ENCODE peak calls at places on chromosomes 11 and 22, in four cellular contexts. R is K562, L is IMR-90, G is GM12878. Y is an unnamed sample.

GRCh38 chr22:21450320-21450831 is 16.8 kb upstream of the TMEM191C start:
- DNase-seq in G (no peak), R (no peak), L (no peak), Y (no peak)

GRCh38 chr11:14119357-14119756 is 156.8 kb downstream of the SPON1 start:
- DNase-seq in R (no peak), G (no peak), L (no peak), Y (no peak)

GRCh38 chr11:17381156-17381555 is 7.3 kb downstream of the KCNJ11 start:
- DNase-seq in G (no peak), R (no peak), L (peak; percentile 62), Y (no peak)

GRCh38 chr11:132982769-132983168 is 549.5 kb downstream of the OPCML start:
- DNase-seq in R (no peak), L (no peak), G (no peak), Y (no peak)

GRCh38 chr11:124618863-124619262 is 3.8 kb upstream of the TBRG1 start:
- DNase-seq in L (no peak), G (no peak), R (no peak), Y (no peak)

GRCh38 chr22:35633520-35633919 is 14.7 kb upstream of the APOL6 start:
- DNase-seq in R (no peak), G (no peak), L (no peak), Y (no peak)

GRCh38 chr11:130673698-130674097 is 225.3 kb downstream of the ADAMTS15 start:
- DNase-seq in R (no peak), G (no peak), L (peak; percentile 12), Y (no peak)

GRCh38 chr22:18056161-18056666 is 21.6 kb upstream of the PEX26 start:
- DNase-seq in G (no peak), L (peak; percentile 76), R (no peak), Y (peak; percentile 41)

GRCh38 chr22:30337461-30337778 is 10.7 kb upstream of the TBC1D10A start:
- DNase-seq in G (no peak), R (no peak), L (no peak), Y (no peak)

GRCh38 chr11:30635401-30635989 is 49.3 kb upstream of the MPPED2 start:
- DNase-seq in R (no peak), G (no peak), L (peak; percentile 1), Y (peak; percentile 1)

DNA sequence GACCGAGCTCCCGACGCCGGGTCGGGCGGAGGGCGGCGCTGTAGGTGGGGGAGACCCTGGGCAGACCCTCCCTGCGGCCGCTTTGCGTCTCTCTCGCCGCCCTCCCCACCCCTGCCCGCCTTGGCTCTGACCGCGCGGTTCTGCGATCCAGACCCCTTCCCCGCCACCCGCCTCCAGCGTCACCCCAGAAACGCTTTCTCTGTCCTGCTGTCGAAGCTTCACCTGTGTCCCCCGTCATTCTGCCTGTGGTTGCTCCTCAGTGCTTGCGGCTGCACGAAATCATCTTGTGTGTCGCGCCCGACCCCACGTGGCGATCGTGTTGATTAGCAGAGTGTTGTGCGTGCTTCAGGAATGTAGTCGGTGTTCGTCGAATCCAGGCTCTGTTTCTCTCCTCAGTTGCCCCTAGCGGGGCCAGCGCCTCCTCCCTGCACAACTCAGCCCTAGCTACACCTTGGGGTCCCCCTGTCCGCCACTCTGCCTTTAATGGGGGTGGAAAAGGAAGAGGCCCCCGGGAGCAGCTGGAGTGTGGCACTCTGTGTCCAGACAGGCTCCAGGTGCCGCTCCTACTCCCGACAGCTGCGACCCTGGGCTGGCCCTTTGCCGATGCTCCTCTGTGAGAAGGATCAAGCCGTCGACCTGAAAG is 851 bp downstream of the PTDSS2 start:
- DNase-seq in G (no peak), R (peak; percentile 60), L (peak; percentile 66), Y (peak; percentile 71)
- TF ChIP-seq FOS in G (no peak), R (no peak), L (no peak), Y (no peak)

GRCh38 chr11:128157423-128158298 is 429.7 kb downstream of the ETS1 start:
- DNase-seq in G (peak; percentile 51), R (peak; percentile 22), L (peak; percentile 78), Y (peak; percentile 87)
- H3K27ac ChIP-seq in G (no peak overlapping the region), R (no peak overlapping the region), L (no peak overlapping the region), Y (peak overlapping the region; percentile 75)

DNA sequence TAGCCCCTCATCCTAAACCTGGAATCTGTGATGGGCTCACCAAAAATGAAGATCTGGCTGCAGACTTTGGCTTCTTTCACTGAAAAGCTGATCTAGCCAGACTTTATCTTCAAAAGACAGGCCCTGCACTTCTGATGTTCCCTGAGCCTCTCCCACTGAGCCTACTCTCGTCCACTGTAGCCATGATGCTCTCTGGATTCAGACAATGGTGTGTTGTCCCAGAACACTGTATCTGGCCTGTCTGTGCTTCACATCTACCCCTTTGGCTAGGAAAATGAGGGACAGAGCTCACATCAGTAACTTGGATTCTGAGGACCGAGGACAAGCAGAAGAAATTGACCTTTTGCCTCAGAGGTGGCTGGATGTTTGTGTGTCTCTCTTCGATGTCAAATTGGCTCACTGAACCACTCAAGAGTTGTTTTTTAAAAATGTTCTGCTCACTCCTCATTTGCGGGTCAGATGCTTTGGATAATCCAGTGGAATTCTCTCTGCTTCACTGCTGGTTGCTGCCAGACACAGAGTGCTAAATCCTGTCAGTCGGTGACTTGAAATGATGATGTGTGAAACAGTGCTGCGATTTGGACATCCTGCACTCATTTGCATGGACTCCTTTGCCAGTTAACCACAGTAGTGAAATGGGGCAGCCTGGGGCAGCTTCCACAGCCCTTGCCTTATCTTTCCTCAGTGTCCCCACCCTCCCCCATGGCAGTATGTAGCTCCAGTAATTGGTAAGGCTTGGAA is 67.5 kb downstream of the ARFGAP2 start:
- DNase-seq in G (no peak), R (no peak), L (no peak), Y (no peak)
- TF ChIP-seq FOS in G (no peak), R (no peak), L (no peak), Y (no peak)

GRCh38 chr11:45213717-45214116 is 67.3 kb downstream of the PRDM11 start:
- DNase-seq in L (no peak), R (no peak), G (no peak), Y (no peak)
- H3K27ac ChIP-seq in L (no peak overlapping the region), R (no peak overlapping the region), G (no peak overlapping the region), Y (no peak overlapping the region)

DNA sequence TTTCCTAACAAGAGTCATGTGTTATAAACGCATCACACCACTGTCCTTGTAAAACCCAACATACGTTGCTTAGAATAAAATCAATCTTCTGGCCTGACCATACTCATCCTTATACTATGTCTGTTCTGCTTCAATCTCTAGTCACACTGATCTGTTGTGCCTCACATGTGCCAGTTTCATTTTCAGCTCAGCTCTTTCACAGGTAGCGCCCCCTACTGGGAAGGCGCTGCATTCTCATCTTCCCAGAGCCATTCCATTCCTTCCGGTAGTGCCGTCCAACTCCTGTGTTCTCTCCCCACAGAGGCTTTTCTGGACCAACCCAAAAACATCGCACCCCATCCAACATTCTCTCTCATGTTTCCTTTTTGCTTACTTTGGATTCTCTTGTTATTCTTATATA is 22.2 kb downstream of the CASP5 start:
- DNase-seq in R (peak; percentile 6), G (peak; percentile 24), L (no peak), Y (peak; percentile 1)
- TF ChIP-seq FOS in R (no peak), G (no peak), L (no peak), Y (no peak)

DNA sequence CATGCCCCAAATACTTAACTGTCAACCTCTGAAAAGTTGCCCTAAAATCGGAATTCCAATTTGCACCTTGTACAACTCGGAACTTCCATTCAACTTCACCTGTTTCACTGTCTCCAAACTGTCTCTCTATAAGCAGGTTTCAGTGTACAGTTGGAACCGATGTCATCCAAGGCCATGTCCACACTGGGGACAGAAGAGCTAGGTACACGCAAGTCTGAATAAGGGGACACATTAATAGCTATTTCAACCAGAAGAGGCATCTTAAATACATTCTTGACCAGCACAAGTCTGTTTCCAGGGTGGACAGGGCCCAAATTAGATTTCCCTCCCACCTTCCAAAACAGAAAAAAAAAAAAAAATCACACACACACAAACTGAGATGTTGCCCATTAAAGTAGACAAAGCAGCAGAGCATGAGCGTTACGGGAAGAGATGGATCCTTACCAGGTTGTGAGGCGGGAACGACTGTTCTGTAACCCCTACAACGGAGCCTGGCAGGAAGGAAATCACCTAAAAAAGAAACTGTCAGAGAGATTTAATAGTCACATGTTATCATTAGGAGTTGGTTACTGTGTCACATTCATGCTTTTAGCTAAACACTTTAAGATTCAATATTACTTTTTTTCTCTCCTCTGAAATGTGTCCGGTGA is 1.7 kb downstream of the CREBZF start:
- DNase-seq in G (no peak), R (no peak), L (no peak), Y (peak; percentile 22)
- H3K27ac ChIP-seq in G (peak overlapping the region; percentile 87), R (peak overlapping the region; percentile 98), L (peak overlapping the region; percentile 85), Y (peak overlapping the region; percentile 91)

GRCh38 chr11:73493838-73494598 is 103.9 kb downstream of the FAM168A start:
- DNase-seq in L (peak; percentile 78), G (no peak), R (no peak), Y (peak; percentile 27)

GRCh38 chr11:73496134-73496533 is 101.8 kb downstream of the FAM168A start:
- DNase-seq in L (no peak), G (no peak), R (no peak), Y (no peak)

DNA sequence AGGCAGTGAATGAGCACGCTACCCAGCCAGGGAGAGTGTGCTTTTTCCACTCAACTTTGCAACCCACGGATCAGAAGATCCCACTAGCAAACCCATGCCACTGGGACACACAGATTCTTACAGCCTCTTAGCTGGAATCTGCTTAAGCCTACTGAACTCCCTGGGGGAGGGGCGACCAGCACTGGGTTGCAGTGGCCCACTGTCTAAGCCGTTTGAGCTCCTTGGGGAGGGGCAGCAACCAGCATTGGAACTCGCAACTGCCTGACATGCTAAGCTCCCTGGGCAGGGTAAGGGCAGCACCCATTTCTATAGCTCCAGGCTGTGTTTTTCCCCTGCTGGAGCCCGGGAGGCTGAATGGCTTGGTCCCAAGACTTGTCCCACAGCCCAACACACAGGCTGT is 99.6 kb downstream of the FAM168A start:
- DNase-seq in G (no peak), R (no peak), L (no peak), Y (no peak)
- TF ChIP-seq FOS in G (no peak), R (no peak), L (no peak), Y (no peak)

Y was measured in endothelial cell of umbilical vein.